ENCODE peak calls at places on chromosomes 1 and 21, in six cellular contexts. N is H9, Y is OCI-LY7, L is HCT116, J is GM23248, I is hepatocyte. W is an unnamed sample. For H3K79me2, the result is how much of the 10 kb centered on the place peaks cover.

GRCh38 chr1:89041055-89041707 is 18.5 kb upstream of the GBP3 start:
- DNase-seq in N (no peak), Y (no peak), L (no peak), J (peak), I (no peak), W (no peak)

GRCh38 chr1:81672766-81673165 is 128.0 kb upstream of the ADGRL2 start:
- DNase-seq in N (no peak), Y (no peak), L (no peak), J (peak), I (no peak), W (no peak)

GRCh38 chr1:160367516-160367900 is 637 bp downstream of the NHLH1 start:
- DNase-seq in N (no peak), Y (no peak), L (no peak), J (no peak), I (no peak), W (no peak)

GRCh38 chr1:192171123-192171522 is 12.9 kb downstream of the RGS18 start:
- DNase-seq in N (no peak), Y (no peak), L (no peak), J (no peak), I (no peak), W (no peak)

GRCh38 chr1:111894497-111894896 is 95.0 kb downstream of the KCND3 start:
- DNase-seq in N (no peak), Y (no peak), L (no peak), J (no peak), I (no peak), W (no peak)

GRCh38 chr1:100532645-100533044 is 5.3 kb upstream of the GPR88 start:
- DNase-seq in N (no peak), Y (no peak), L (no peak), J (no peak), I (no peak), W (no peak)

GRCh38 chr1:228182296-228183030 is 16.9 kb downstream of the IBA57 start:
- DNase-seq in N (no peak), Y (no peak), L (no peak), J (no peak), I (no peak), W (no peak)

GRCh38 chr1:204108312-204109141 is 35.6 kb downstream of the SOX13 start:
- DNase-seq in N (peak), Y (no peak), L (no peak), J (no peak), I (no peak), W (no peak)

GRCh38 chr1:185860316-185860715 is 126.1 kb downstream of the HMCN1 start:
- DNase-seq in N (no peak), Y (no peak), L (no peak), J (peak), I (no peak), W (no peak)

GRCh38 chr21:41379901-41380300 is 18.1 kb downstream of the MX2 start:
- DNase-seq in N (no peak), Y (no peak), L (no peak), J (no peak), I (no peak), W (no peak)

GRCh38 chr1:46285730-46286477 is 17.5 kb downstream of the LRRC41 start:
- DNase-seq in N (peak), Y (peak), L (no peak), J (no peak), I (peak), W (no peak)

GRCh38 chr1:201229771-201230635 is 39.4 kb downstream of the IGFN1 start:
- DNase-seq in N (no peak), Y (no peak), L (peak), J (peak), I (peak), W (no peak)

GRCh38 chr1:36166136-36166535 is 10.2 kb downstream of the MAP7D1 start:
- DNase-seq in N (no peak), Y (no peak), L (no peak), J (no peak), I (no peak), W (no peak)

GRCh38 chr1:176102700-176103244 is 104.3 kb downstream of the COP1 start:
- DNase-seq in N (no peak), Y (no peak), L (no peak), J (peak), I (no peak), W (no peak)

GRCh38 chr1:106378261-106378660 is 678.2 kb upstream of the PRMT6 start:
- DNase-seq in N (no peak), Y (no peak), L (no peak), J (no peak), I (no peak), W (no peak)

GRCh38 chr1:22611530-22611947 is 24.9 kb upstream of the C1QA start:
- DNase-seq in N (peak), Y (peak), L (no peak), J (peak), I (peak), W (peak)

GRCh38 chr1:219153741-219154140 is 19.9 kb upstream of the LYPLAL1 start:
- DNase-seq in N (no peak), Y (no peak), L (no peak), J (no peak), I (no peak), W (no peak)

GRCh38 chr21:32371913-32372314 is 20.9 kb downstream of the URB1 start:
- DNase-seq in N (no peak), Y (no peak), L (no peak), J (peak), I (no peak), W (no peak)

GRCh38 chr21:45010096-45010495 is 64.3 kb upstream of the ADARB1 start:
- DNase-seq in N (no peak), Y (no peak), L (no peak), J (peak), I (no peak), W (no peak)

GRCh38 chr21:32578107-32578691 is 7.1 kb downstream of the TCP10L start:
- DNase-seq in N (peak), Y (peak), L (peak), J (peak), I (no peak), W (peak)

GRCh38 chr1:216416488-216416887 is 6.8 kb downstream of the USH2A start:
- DNase-seq in N (no peak), Y (no peak), L (no peak), J (no peak), I (no peak), W (no peak)

GRCh38 chr1:151579436-151580225 is 32.2 kb upstream of the SNX27 start:
- DNase-seq in N (no peak), Y (no peak), L (no peak), J (peak), I (no peak), W (no peak)

GRCh38 chr1:95068956-95069710 is 3.6 kb downstream of the ALG14 start:
- DNase-seq in N (no peak), Y (no peak), L (no peak), J (no peak), I (peak), W (no peak)

GRCh38 chr1:152517237-152517811 is 3.0 kb downstream of the CRCT1 start:
- DNase-seq in N (no peak), Y (no peak), L (peak), J (peak), I (no peak), W (no peak)

GRCh38 chr1:234826352-234826751 is 216.4 kb upstream of the IRF2BP2 start:
- DNase-seq in N (no peak), Y (no peak), L (no peak), J (no peak), I (no peak), W (no peak)

GRCh38 chr21:41428311-41428710 is 2.3 kb downstream of the MX1 start:
- DNase-seq in N (no peak), Y (no peak), L (no peak), J (no peak), I (no peak), W (no peak)

GRCh38 chr1:206714331-206715058 is 29.8 kb downstream of the MAPKAPK2 start:
- DNase-seq in N (no peak), Y (no peak), L (no peak), J (peak), I (peak), W (no peak)
- H3K79me2 ChIP-seq in N (under half), Y (under half), L (half or more), J (half or more), I (half or more), W (under half)

DNA sequence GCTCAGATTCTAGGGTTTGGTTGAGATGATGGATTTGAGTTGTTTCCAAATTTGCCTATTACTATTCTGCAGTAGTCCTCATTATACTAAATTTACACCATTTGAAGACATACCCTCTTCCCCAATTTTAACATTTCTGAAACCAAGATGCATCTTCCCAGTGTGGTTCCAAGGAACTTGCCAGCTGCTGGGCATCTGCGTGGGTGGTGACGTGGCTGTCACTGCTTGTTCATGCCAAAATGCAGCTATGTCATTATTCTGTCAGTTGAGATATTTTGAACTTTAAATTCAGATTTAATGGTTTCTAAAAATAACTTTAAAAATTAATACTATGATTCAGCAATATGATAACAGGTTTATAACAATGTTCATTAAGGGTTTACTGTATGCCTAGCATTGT is 1.2 kb downstream of the ZFP69 start:
- DNase-seq in N (no peak), Y (no peak), L (no peak), J (peak), I (no peak), W (no peak)
- H2AFZ ChIP-seq in N (no peak), Y (no peak), L (no peak), J (peak), I (no peak), W (no peak)

GRCh38 chr1:230119340-230119739 is 52.3 kb downstream of the GALNT2 start:
- DNase-seq in N (no peak), Y (no peak), L (no peak), J (no peak), I (no peak), W (no peak)
- H3K79me2 ChIP-seq in N (under half), Y (under half), L (under half), J (half or more), I (half or more), W (under half)

DNA sequence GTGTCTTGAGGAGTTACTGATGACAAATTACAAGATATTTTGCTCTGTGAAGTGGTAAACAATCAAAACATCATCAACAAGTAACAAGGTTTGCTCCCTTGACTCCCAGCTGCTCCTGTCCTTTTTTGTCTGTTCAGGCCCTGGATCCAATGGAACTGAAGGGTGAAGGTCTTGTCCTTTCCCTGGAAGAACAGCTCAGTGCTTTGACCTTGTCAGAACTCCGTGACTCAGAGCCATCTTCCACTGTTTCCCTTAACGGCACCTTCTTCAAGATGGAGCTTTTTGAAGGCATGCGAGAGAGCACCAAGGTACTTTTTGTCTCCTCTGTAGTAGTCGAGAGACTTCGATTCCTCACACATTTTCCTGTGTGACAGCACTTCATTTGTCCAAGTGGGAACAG is 29.0 kb downstream of the TRIM45 start:
- DNase-seq in N (no peak), Y (no peak), L (no peak), J (no peak), I (no peak), W (no peak)
- H2AFZ ChIP-seq in N (no peak), Y (no peak), L (no peak), J (no peak), I (no peak), W (no peak)

GRCh38 chr1:74713849-74714248 is 19.0 kb downstream of the CRYZ start:
- DNase-seq in N (no peak), Y (no peak), L (no peak), J (no peak), I (no peak), W (no peak)
- H3K79me2 ChIP-seq in N (under half), Y (under half), L (under half), J (under half), I (under half), W (under half)

GRCh38 chr1:87154351-87154750 is 174.3 kb upstream of the LMO4 start:
- DNase-seq in N (no peak), Y (no peak), L (no peak), J (no peak), I (no peak), W (no peak)

GRCh38 chr1:87148670-87149069 is 180.0 kb upstream of the LMO4 start:
- DNase-seq in N (no peak), Y (no peak), L (no peak), J (no peak), I (no peak), W (no peak)

GRCh38 chr1:87149166-87150065 is 179.3 kb upstream of the LMO4 start:
- DNase-seq in N (peak), Y (no peak), L (no peak), J (peak), I (no peak), W (no peak)

GRCh38 chr1:87150143-87150542 is 178.5 kb upstream of the LMO4 start:
- DNase-seq in N (no peak), Y (no peak), L (no peak), J (no peak), I (no peak), W (no peak)

DNA sequence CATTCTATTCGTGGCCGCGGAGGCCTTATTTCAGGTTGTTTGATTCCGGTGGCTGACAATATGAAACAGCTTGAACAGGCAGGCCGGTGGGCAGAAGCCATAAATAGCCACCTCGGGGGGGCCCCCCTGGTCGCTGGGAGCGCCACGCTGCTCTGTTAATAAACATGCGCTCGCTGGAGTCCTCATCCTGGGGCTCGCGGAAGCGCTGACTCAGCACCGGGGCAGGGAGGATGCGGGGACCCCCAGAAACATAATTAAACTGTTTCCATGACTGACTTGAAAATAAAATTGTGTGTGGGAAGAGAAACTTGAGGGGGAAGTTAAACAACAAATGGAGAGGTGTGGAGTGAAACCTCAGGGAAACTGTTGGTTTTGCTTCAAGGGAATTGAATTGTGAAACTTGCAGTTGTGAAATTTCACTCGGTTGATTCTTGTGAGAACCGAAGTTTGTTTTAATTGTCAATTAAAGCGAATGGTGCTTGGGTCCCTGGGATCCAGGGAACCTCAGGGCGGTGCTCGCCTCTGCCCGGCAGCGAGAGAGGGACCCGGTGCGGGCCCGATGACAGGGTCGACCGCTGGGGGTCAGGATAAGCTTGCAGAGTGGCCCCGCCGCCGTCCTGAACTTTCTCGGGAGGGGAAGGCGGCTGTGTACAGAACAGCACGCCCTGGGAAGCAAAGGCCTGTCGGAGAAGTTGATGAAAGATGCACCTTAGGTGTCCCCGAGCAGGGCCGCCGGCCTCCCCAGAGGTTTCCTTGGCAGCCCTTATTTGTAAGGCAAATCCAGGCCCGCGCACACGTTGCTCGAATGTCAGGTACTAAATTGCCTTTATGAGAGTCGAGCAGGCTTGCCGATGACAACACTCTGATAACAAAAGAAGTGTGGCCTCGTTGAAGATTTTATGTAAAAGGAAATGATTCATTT is 176.9 kb upstream of the LMO4 start:
- DNase-seq in N (peak), Y (peak), L (no peak), J (no peak), I (peak), W (peak)
- H2AFZ ChIP-seq in N (no peak), Y (peak), L (no peak), J (no peak), I (peak), W (no peak)

DNA sequence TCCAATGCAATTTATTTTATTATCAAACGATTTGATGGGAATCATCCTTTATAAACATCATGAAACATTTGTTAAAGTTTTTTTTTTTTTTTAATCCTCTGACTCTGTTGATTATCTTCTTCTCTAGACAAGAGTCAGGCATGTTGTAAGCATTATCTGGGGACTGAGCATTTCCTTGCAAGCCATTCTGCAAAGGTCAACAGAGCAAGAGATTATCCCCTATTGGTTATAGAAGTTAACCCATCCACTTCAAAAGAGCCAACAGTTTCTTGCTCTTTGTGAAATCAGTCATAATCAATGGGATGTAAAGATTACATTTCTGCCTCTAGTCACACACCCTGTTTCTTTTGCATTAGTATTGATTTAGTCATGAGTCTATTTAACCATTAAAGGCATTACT is 368.8 kb upstream of the ADGRL4 start:
- DNase-seq in N (no peak), Y (no peak), L (no peak), J (no peak), I (no peak), W (no peak)
- H3K79me2 ChIP-seq in N (under half), Y (under half), L (under half), J (under half), I (under half), W (under half)

GRCh38 chr21:43812139-43812821 is 22.9 kb downstream of the RRP1 start:
- DNase-seq in N (no peak), Y (no peak), L (no peak), J (no peak), I (no peak), W (peak)
- H2AFZ ChIP-seq in N (no peak), Y (no peak), L (no peak), J (no peak), I (no peak), W (no peak)

DNA sequence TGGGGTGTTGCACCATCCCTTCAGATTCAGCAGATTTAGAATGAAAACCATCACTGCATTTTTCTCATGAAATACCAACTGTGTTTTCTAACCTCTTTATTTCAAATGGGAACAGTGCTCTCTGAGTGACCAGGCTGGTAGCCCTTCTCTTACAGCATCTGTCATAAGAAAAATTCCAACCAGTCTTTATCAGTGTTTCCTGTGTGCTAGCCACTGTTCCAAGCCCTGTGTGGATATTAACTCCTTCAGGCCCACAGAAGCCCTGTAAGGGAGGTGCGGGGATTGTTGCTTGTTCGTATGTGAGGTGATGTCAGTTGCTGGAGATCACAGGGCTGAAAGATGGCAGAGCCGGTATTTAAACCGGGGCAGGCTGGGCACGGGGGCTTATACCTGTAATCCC is 19.1 kb downstream of the H6PD start:
- DNase-seq in N (no peak), Y (no peak), L (no peak), J (no peak), I (no peak), W (no peak)
- H3K79me2 ChIP-seq in N (under half), Y (under half), L (under half), J (under half), I (under half), W (under half)

W was measured in Karpas-422.